ENCODE peak calls at places on chromosomes 6 and 20, in seven cellular contexts. O, Q, N, C, A, M and B are unnamed samples.

GRCh38 chr6:3697609-3698008 is 53.9 kb downstream of the PXDC1 start:
- DNase-seq in C (no peak), Q (no peak), N (no peak), A (peak; percentile 26), M (no peak), O (no peak), B (no peak)

GRCh38 chr6:47059216-47059885 is 17.2 kb upstream of the ADGRF1 start:
- DNase-seq in Q (no peak), N (no peak), A (no peak), C (no peak), M (no peak), O (no peak), B (no peak)

GRCh38 chr6:22474283-22474682 is 95.1 kb upstream of the HDGFL1 start:
- DNase-seq in M (no peak), C (no peak), A (no peak), Q (no peak), N (no peak), O (no peak), B (no peak)

GRCh38 chr6:52724406-52725121 is 38.7 kb downstream of the GSTA2 start:
- DNase-seq in M (peak; percentile 10), O (peak; percentile 44), A (peak; percentile 85), N (peak; percentile 78), Q (no peak), C (peak; percentile 79), B (peak; percentile 82)

GRCh38 chr6:153334121-153334520 is 203.0 kb upstream of the RGS17 start:
- DNase-seq in M (no peak), C (no peak), Q (no peak), N (no peak), A (no peak), O (no peak), B (no peak)

GRCh38 chr6:43173496-43174262 is 2.6 kb downstream of the SRF start:
- DNase-seq in C (no peak), A (no peak), Q (no peak), M (no peak), N (no peak), O (no peak), B (no peak)

GRCh38 chr6:5499644-5500306 is 238.5 kb downstream of the FARS2 start:
- DNase-seq in N (no peak), A (no peak), O (no peak), M (no peak), C (no peak), Q (no peak), B (no peak)

GRCh38 chr20:50373674-50374286 is 136.4 kb upstream of the PTPN1 start:
- DNase-seq in A (no peak), M (no peak), O (no peak), C (no peak), Q (no peak), N (peak; percentile 31), B (no peak)

GRCh38 chr6:3031857-3032256 is 32.2 kb downstream of the NQO2 start:
- DNase-seq in Q (no peak), A (no peak), M (no peak), N (no peak), C (no peak), O (no peak), B (no peak)

GRCh38 chr6:157840776-157841175 is 17.7 kb downstream of the SNX9 start:
- DNase-seq in M (no peak), N (no peak), O (no peak), C (no peak), Q (no peak), A (no peak), B (no peak)

GRCh38 chr20:36435799-36436541 is 105.3 kb upstream of the MYL9 start:
- DNase-seq in O (peak; percentile 48), Q (no peak), N (peak; percentile 98), C (peak; percentile 89), M (peak; percentile 87), A (peak; percentile 76), B (peak; percentile 90)

GRCh38 chr20:43991264-43991663 is 76.6 kb downstream of the TOX2 start:
- DNase-seq in M (no peak), Q (no peak), N (no peak), C (no peak), O (no peak), A (no peak), B (no peak)

GRCh38 chr20:43988451-43988850 is 73.8 kb downstream of the TOX2 start:
- DNase-seq in C (no peak), Q (no peak), O (no peak), N (no peak), M (no peak), A (no peak), B (no peak)

GRCh38 chr20:43987018-43987417 is 72.4 kb downstream of the TOX2 start:
- DNase-seq in M (no peak), O (no peak), A (no peak), Q (no peak), C (no peak), N (no peak), B (no peak)

GRCh38 chr20:43987531-43987930 is 72.9 kb downstream of the TOX2 start:
- DNase-seq in O (no peak), C (no peak), A (no peak), N (no peak), Q (no peak), M (no peak), B (no peak)

DNA sequence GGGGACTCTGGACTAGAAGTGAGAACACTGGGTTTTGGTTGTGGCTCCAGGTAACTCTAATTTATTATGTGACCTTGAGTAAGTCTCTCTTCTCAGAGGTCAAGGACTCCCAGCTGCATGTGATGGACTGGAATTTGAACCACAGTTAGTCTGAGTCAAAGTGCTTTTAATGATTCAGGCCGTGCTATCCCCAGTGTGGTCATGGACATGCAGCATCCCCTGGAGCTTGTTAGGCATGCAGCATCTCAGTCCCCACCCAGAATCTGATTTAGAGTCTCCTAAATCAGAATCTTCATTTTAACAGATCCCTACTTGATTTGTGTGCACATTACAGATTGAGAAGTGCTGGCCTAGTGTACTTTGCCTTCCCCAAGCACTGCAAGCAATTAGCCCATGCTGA is 74.2 kb downstream of the TOX2 start:
- DNase-seq in O (no peak), Q (no peak), C (no peak), M (no peak), N (no peak), A (no peak), B (no peak)
- TF ChIP-seq CTCF in O (no peak), Q (no peak), C (no peak), M (no peak), N (no peak), A (no peak), B (no peak)

GRCh38 chr20:62649140-62649539 is 6.8 kb downstream of the SLCO4A1 start:
- DNase-seq in N (no peak), Q (no peak), O (no peak), M (no peak), A (no peak), C (no peak), B (no peak)

GRCh38 chr20:62648318-62648995 is 6.2 kb downstream of the SLCO4A1 start:
- DNase-seq in A (no peak), N (no peak), C (no peak), M (no peak), O (no peak), Q (no peak), B (no peak)

GRCh38 chr20:62645613-62646012 is 3.3 kb downstream of the SLCO4A1 start:
- DNase-seq in A (no peak), M (no peak), N (no peak), Q (no peak), O (no peak), C (no peak), B (no peak)

GRCh38 chr20:62646851-62647520 is 4.7 kb downstream of the SLCO4A1 start:
- DNase-seq in Q (no peak), N (no peak), O (no peak), A (no peak), C (no peak), M (no peak), B (no peak)

DNA sequence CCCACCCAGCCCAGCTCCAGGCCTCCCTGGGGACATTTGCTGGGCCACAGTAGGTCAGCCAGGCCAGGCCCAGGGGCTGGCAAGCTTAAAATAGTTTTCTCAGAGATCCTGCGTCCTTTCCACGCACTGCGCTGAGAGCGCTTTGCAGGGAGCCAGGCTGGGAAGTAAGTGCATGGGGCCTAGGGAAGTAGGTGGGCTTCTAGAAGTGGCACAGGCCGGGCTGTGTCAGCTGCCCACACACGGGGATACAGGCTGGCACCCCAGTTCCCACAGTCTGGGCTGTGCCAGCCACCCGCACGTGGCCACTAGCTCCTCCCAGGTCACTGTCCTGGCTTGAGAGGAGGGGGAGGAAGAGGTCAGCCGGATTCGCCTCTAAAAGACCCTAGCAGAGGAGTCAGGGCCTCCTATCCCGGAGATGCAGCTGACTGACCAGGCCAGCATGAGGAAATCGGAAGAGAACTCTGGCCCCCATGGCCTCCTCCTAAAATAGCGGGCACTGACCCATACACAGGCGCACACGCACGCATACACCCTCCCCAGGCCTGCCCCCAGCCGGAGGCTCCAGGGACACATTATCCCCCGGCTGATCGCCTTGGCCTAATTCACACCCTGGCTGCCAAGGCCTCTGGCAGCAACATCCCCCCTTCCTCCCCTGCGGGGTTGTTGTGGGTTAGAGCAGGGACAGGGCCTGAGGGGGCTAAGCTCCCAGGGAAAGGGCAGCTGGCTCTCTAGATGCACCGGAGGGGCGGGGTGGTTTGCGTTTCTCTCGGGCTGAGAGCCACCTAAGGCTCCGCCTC is 5.4 kb downstream of the SLCO4A1 start:
- DNase-seq in M (no peak), Q (no peak), C (no peak), O (no peak), N (no peak), A (no peak), B (no peak)
- H3K36me3 ChIP-seq in M (no peaks in the 10 kb centered on the region), Q (no peaks in the 10 kb centered on the region), C (no peaks in the 10 kb centered on the region), O (no peaks in the 10 kb centered on the region), N (no peaks in the 10 kb centered on the region), A (no peaks in the 10 kb centered on the region), B (no peaks in the 10 kb centered on the region)

GRCh38 chr6:167097770-167098169 is 25.1 kb upstream of the CCR6 start:
- DNase-seq in Q (no peak), M (no peak), A (no peak), C (peak; percentile 65), O (no peak), N (no peak), B (no peak)
- H3K4me1 ChIP-seq in Q (no peaks in the 10 kb centered on the region), M (peaks cover 3% of the 10 kb centered on the region), A (peaks cover 3% of the 10 kb centered on the region), C (no peaks in the 10 kb centered on the region), O (no peaks in the 10 kb centered on the region), N (peaks cover 7% of the 10 kb centered on the region), B (no peaks in the 10 kb centered on the region)

DNA sequence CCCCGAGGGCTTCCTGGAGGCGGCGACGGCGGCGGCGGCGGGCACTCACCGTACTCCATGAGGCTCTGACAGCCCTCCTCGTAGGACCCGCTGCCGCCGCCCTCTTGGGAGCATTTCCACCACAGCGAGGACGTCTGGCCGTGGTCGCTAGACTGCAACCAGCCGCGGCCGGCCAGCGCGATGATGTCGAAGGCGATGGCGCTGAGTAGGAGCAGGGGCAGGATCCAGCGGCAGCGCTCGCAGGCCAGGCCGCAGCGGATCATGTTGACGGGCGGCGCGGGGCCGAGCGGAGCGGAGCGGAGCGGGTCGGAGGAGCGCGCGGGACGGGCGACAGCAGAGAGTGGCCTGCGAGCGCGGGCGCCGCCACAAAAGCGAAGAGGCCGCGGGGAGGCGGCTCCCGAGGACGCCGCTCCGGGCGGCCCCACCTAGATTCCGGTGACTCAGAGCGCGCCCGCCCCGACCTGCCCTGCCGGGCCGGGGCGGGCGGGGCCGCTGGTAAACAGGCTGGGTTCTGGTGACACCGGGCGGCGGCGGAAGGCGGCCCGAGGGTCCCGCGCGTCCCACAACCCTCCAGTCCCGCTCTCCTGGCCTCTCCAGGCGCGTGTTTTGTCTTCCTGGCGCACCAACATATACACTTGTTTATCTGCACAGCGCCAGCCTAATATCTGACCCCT is at the start of gene PERP:
- DNase-seq in A (peak; percentile 93), O (peak; percentile 93), N (peak; percentile 66), Q (no peak), M (no peak), C (peak; percentile 90), B (peak; percentile 85)
- TF ChIP-seq CTCF in A (no peak), O (no peak), N (peak; percentile 1), Q (no peak), M (no peak), C (no peak), B (no peak)